ENCODE peak calls at places on chromosome 11, in six cellular contexts. V is vagina, A is breast epithelium, S is HFF-Myc, R is foreskin fibroblast, M is GM06990. H is an unnamed sample.
A peak's percentile ranks its signal among the peaks of the same experiment; 100 is the strongest.

GRCh38 chr11:106242723-106243405 is 165.4 kb downstream of the AASDHPPT start:
- DNase-seq in S (no peak), A (no peak), R (no peak), M (no peak), V (no peak), H (no peak)

GRCh38 chr11:61833926-61834277 is 5.8 kb downstream of the FADS2 start:
- DNase-seq in R (no peak), M (no peak), V (no peak), A (no peak), S (no peak), H (no peak)

GRCh38 chr11:108220721-108221346 is 1.6 kb downstream of the NPAT start:
- DNase-seq in V (no peak), M (no peak), R (peak; percentile 27), A (no peak), S (no peak), H (no peak)

GRCh38 chr11:12458042-12458441 is 80.7 kb downstream of the PARVA start:
- DNase-seq in A (no peak), M (no peak), V (no peak), R (no peak), S (no peak), H (no peak)

GRCh38 chr11:16880184-16880583 is 134.0 kb downstream of the PLEKHA7 start:
- DNase-seq in V (no peak), S (no peak), M (no peak), R (no peak), A (no peak), H (no peak)

GRCh38 chr11:130634981-130635473 is 186.6 kb downstream of the ADAMTS15 start:
- DNase-seq in M (no peak), A (no peak), R (peak; percentile 78), S (peak; percentile 88), V (peak; percentile 55), H (no peak)

GRCh38 chr11:28108909-28109308 is 721 bp downstream of the METTL15 start:
- DNase-seq in S (no peak), M (no peak), R (no peak), A (no peak), V (no peak), H (no peak)

GRCh38 chr11:115912484-115912945 is 408.3 kb upstream of the CADM1 start:
- DNase-seq in A (no peak), R (no peak), V (no peak), M (peak; percentile 58), S (no peak), H (no peak)

GRCh38 chr11:75351541-75352416 is at the start of gene ARRB1:
- DNase-seq in A (peak; percentile 74), V (no peak), M (peak; percentile 47), S (no peak), R (peak; percentile 70), H (no peak)

GRCh38 chr11:78929092-78929905 is 354.6 kb upstream of the NARS2 start:
- DNase-seq in S (no peak), M (no peak), V (no peak), R (no peak), A (no peak), H (no peak)

GRCh38 chr11:132898021-132898420 is 634.3 kb downstream of the OPCML start:
- DNase-seq in M (no peak), V (no peak), R (peak; percentile 58), A (no peak), S (no peak), H (no peak)

GRCh38 chr11:47466701-47467250 is 17.8 kb upstream of the RAPSN start:
- DNase-seq in A (no peak), M (no peak), S (no peak), R (peak; percentile 49), V (no peak), H (no peak)

GRCh38 chr11:58059011-58059358 is 28.2 kb downstream of the OR6Q1 start:
- DNase-seq in S (no peak), M (no peak), V (no peak), R (peak; percentile 41), A (no peak), H (no peak)

GRCh38 chr11:976431-977160 is 50.9 kb downstream of the AP2A2 start:
- DNase-seq in M (no peak), S (no peak), V (no peak), A (no peak), R (peak; percentile 82), H (no peak)
- TF ChIP-seq CTCF in M (no peak), S (no peak), V (no peak), A (no peak), R (peak; percentile 9), H (no peak)

DNA sequence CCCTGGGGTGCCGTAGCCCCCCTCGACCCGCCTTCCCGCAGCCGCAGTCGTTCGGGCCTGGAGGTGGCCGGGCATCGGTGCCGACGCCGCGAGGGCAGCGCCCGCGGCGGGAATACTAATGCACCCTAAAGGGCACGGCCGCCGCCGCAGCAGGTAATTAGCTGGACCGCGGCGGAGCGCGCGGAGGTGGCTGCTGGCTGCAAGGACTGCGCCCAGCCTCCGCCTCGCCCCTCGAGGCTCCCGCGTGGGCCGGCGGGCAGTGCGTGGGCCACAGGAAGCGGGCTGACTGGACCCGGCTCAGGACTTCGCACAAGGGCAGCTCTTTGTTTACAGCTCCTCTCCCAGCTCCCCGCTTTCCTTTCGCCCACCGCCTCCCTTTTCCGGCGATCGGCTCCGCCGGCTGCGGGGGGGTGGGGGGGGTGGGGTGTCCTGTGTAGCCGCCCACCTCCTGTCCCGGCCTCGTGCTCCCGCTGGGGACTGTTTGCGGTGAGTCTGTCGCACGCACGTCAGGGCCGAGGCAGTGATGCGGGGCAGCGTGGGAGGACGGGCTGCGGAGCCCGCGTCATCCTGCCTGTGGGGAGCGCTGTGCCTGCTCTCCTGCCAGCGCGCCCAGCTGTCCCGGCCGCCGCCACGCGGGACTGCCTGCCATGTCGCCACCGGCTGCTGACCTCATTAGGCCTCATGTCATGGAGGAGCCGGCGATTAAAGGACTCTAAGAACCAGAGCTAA is 53.2 kb downstream of the GRIK4 start:
- DNase-seq in S (no peak), R (peak; percentile 53), A (peak; percentile 60), V (no peak), M (peak; percentile 87), H (no peak)
- TF ChIP-seq CTCF in S (no peak), R (peak; percentile 29), A (peak; percentile 11), V (no peak), M (peak; percentile 20), H (no peak)

GRCh38 chr11:66868726-66869291 is 11.9 kb downstream of the LRFN4 start:
- DNase-seq in S (no peak), A (peak; percentile 63), R (no peak), M (peak; percentile 83), V (no peak), H (no peak)
- TF ChIP-seq CTCF in S (peak; percentile 12), A (peak; percentile 53), R (no peak), M (peak; percentile 72), V (no peak), H (no peak)

GRCh38 chr11:14372011-14372410 is 13.0 kb upstream of the RRAS2 start:
- DNase-seq in V (no peak), M (no peak), S (no peak), R (no peak), A (no peak), H (no peak)

GRCh38 chr11:14378171-14378570 is 19.2 kb upstream of the RRAS2 start:
- DNase-seq in A (no peak), S (no peak), R (no peak), V (no peak), M (no peak), H (no peak)

GRCh38 chr11:14373941-14374646 is 15.1 kb upstream of the RRAS2 start:
- DNase-seq in V (no peak), A (no peak), R (peak; percentile 91), M (no peak), S (no peak), H (peak; percentile 71)

GRCh38 chr11:14376920-14377319 is 17.9 kb upstream of the RRAS2 start:
- DNase-seq in R (peak; percentile 43), S (no peak), A (no peak), M (no peak), V (no peak), H (no peak)

GRCh38 chr11:14374922-14375630 is 16.1 kb upstream of the RRAS2 start:
- DNase-seq in V (no peak), A (no peak), M (no peak), R (no peak), S (no peak), H (no peak)
- TF ChIP-seq CTCF in V (no peak), A (no peak), M (peak; percentile 50), R (peak; percentile 15), S (peak; percentile 20), H (no peak)

GRCh38 chr11:92070026-92070889 is 154.4 kb upstream of the FAT3 start:
- DNase-seq in V (no peak), M (no peak), A (no peak), S (no peak), R (no peak), H (no peak)
- TF ChIP-seq CTCF in V (no peak), M (peak; percentile 2), A (no peak), S (no peak), R (peak; percentile 19), H (no peak)

GRCh38 chr11:43674566-43674965 is 6.0 kb upstream of the HSD17B12 start:
- DNase-seq in M (no peak), R (no peak), S (no peak), V (no peak), A (no peak), H (no peak)

GRCh38 chr11:43680521-43681505 is at the start of gene HSD17B12:
- DNase-seq in M (peak; percentile 99), S (peak; percentile 95), V (peak; percentile 97), R (peak; percentile 99), A (peak; percentile 99), H (peak; percentile 98)

GRCh38 chr11:43681543-43681942 is 1.0 kb downstream of the HSD17B12 start:
- DNase-seq in S (peak; percentile 7), V (no peak), M (no peak), R (peak; percentile 16), A (no peak), H (no peak)

GRCh38 chr11:43676933-43677332 is 3.6 kb upstream of the HSD17B12 start:
- DNase-seq in R (no peak), A (no peak), V (no peak), M (no peak), S (no peak), H (no peak)
- TF ChIP-seq CTCF in R (no peak), A (no peak), V (no peak), M (no peak), S (no peak), H (no peak)

GRCh38 chr11:95262994-95263764 is 32.2 kb upstream of the SESN3 start:
- DNase-seq in S (no peak), V (no peak), A (no peak), R (no peak), M (no peak), H (no peak)
- TF ChIP-seq CTCF in S (no peak), V (no peak), A (no peak), R (no peak), M (no peak), H (no peak)

DNA sequence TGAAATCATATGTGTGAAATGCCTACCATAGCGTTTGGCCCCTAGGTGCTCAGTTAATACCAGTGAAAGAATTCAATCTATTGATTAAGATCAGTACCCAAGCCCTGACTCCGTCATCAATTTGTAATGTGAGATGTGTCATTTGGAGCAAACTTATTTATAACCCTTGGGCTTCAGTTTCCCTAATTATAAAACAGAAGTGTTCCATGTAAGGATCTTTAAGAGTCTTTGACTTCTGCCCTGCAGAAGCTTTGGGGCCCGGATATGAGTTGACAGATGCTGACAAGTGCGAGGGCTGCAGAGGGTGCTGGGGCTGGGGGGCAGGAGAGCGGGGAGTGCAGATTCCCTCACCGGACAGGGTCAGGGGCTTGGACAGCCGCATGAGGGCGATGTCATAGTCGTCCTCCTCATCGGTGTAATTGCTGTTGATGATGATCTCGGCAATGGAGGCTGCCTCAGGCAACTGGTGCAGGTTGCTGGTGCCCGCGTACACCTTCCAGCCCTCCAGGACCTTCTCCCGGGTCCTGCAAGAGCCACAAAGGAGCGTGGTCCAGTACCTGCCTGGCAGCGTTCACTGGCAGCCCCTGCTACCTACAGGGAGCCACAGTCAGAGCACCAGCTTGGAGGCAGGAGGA is 20.8 kb downstream of the TMPRSS13 start:
- DNase-seq in S (no peak), M (no peak), A (peak; percentile 45), V (no peak), R (no peak), H (no peak)
- TF ChIP-seq CTCF in S (no peak), M (no peak), A (no peak), V (no peak), R (no peak), H (no peak)